ENCODE peak calls at places on chromosomes 11 and 22, in four cellular contexts. Q is suprapubic skin, J is uterus, Z is heart right ventricle. S is an unnamed sample. For H3K9me3, the result is how much of the 10 kb centered on the place peaks cover.

GRCh38 chr22:19177164-19178064 is 1.1 kb downstream of the SLC25A1 start:
- DNase-seq in Q (no peak), J (no peak), Z (no peak), S (no peak)

GRCh38 chr11:19912206-19913118 is 199.8 kb downstream of the NAV2 start:
- DNase-seq in Q (no peak), J (no peak), Z (no peak), S (no peak)

GRCh38 chr11:119092880-119093665 is 8.4 kb downstream of the HMBS start:
- DNase-seq in Q (no peak), J (no peak), Z (no peak), S (no peak)

GRCh38 chr11:73393479-73394415 is 17.5 kb downstream of the RELT start:
- DNase-seq in Q (peak), J (peak), Z (peak), S (peak)

GRCh38 chr22:22371031-22371541 is 126.5 kb downstream of the VPREB1 start:
- DNase-seq in Q (no peak), J (no peak), Z (peak), S (no peak)

GRCh38 chr22:40462195-40462988 is 92.0 kb downstream of the SGSM3 start:
- DNase-seq in Q (no peak), J (no peak), Z (no peak), S (no peak)

GRCh38 chr11:117328414-117329010 is 858 bp downstream of the CEP164 start:
- DNase-seq in Q (peak), J (peak), Z (peak), S (peak)

GRCh38 chr11:109795234-109795633 is 298.0 kb upstream of the ZC3H12C start:
- DNase-seq in Q (no peak), J (no peak), Z (no peak), S (no peak)

GRCh38 chr11:121672630-121673487 is 220.1 kb upstream of the SORL1-AS1 start:
- DNase-seq in Q (no peak), J (no peak), Z (no peak), S (peak)

GRCh38 chr11:64609436-64610047 is 18.5 kb downstream of the SLC22A12 start:
- DNase-seq in Q (no peak), J (no peak), Z (no peak), S (no peak)

GRCh38 chr11:103609117-103610066 is 427.0 kb upstream of the DDI1 start:
- DNase-seq in Q (no peak), J (no peak), Z (no peak), S (no peak)

GRCh38 chr11:108037636-108038035 is 28.9 kb downstream of the CUL5 start:
- DNase-seq in Q (no peak), J (no peak), Z (no peak), S (no peak)

GRCh38 chr11:99069831-99070444 is 49.2 kb downstream of the CNTN5 start:
- DNase-seq in Q (no peak), J (no peak), Z (no peak), S (no peak)

GRCh38 chr11:119236490-119236889 is 30.4 kb downstream of the CBL start:
- DNase-seq in Q (no peak), J (no peak), Z (no peak), S (no peak)

DNA sequence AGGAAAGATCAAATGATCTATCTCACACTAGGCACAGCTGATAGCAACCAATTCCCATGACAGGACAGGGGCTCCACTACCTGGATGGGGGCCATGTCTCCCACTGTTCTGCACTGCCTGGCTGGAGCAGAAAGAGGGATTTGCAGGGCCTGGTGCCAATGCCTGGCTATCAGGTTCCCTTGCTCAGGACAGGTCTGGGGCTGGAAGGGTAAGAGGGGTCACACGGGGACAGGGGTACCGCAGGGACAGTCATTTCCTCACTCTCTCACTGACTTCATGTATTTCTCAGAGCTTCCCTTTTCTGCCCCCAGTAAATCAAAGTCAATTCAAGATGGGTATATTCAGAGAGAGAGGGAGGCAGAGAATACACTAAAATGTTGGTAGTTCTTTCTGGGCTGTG is 119.0 kb upstream of the CSNK2A3 start:
- DNase-seq in Q (no peak), J (no peak), Z (no peak), S (no peak)
- TF ChIP-seq CTCF in Q (no peak), J (no peak), Z (no peak), S (no peak)

GRCh38 chr11:86177319-86177718 is 67.2 kb upstream of the EED start:
- DNase-seq in Q (no peak), J (no peak), Z (no peak), S (no peak)
- H3K9me3 ChIP-seq in Q (under half), J (under half), Z (under half), S (under half)

DNA sequence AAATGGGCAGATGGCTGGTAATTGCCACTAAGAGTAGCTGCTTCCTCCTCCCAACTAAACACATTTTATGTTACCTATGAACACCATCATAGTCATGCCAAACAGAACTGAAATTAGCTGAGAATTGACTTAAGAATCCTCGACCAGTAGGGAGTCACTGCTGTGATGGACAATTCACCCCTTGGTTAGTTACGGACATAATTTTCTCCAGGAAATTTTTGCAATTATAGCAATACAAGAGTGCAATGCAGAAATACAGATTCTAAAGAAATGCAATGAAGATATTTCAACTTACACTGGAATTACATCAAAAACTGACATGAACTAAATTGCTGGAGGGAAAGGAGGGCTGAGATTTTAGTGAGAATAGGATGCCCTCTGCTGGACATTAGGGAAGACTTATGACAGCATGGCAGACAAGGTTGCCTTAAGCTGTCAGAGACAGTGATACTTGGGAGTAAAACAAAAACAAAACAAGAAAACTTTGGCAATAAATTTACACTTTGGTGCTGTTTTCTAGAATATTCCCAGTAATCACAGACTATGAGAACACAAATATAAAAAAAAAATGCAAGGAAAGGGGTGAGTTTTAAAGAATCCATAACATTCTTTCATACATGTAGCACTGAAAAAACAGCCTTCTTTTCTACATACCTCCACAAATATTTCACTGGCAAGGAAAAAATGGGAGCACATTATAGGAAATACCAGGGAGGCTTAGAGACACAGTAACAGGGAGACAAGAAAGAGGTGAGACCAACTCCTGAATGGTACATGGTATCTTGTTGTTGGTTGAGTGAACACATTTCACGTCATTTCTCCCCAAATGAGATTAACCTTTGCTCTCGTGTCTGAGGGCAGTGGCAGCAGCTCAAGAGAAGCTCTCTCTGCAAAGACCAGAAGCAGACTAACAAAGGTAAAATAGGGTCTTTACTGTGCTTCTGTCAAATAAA is 11.2 kb upstream of the PPP2R1B start:
- DNase-seq in Q (no peak), J (peak), Z (peak), S (no peak)
- H3K4me3 ChIP-seq in Q (no peak), J (no peak), Z (no peak), S (no peak)

GRCh38 chr11:116217006-116217405 is 555.8 kb downstream of the BUD13 start:
- DNase-seq in Q (no peak), J (no peak), Z (peak), S (no peak)
- TF ChIP-seq CTCF in Q (peak), J (peak), Z (peak), S (no peak)

GRCh38 chr11:7944123-7944522 is 2.6 kb upstream of the OR10A3 start:
- DNase-seq in Q (no peak), J (no peak), Z (no peak), S (no peak)
- H3K9me3 ChIP-seq in Q (under half), J (under half), Z (under half), S (under half)

GRCh38 chr11:57566035-57566504 is 1.4 kb downstream of the UBE2L6 start:
- DNase-seq in Q (no peak), J (peak), Z (peak), S (peak)
- H3K4me3 ChIP-seq in Q (peak), J (peak), Z (peak), S (peak)

GRCh38 chr11:37657645-37658044 is 1059.6 kb upstream of the RAG2 start:
- DNase-seq in Q (no peak), J (no peak), Z (no peak), S (no peak)
- TF ChIP-seq CTCF in Q (no peak), J (no peak), Z (peak), S (peak)